ENCODE peak calls at places on chromosome 2, in ten cellular contexts. I is HCT116; N is right cardiac atrium; M is effector memory CD4-positive, alpha-beta T cell; B is adrenal gland; Y is CD8-positive, alpha-beta memory T cell; U is mammary epithelial cell; T is tibial artery; X is tibial nerve; K is heart left ventricle. F is an unnamed sample. For H3K27me3, the result is how much of the 10 kb centered on the place peaks cover.

GRCh38 chr2:14306268-14306950 is 326.1 kb upstream of the LRATD1 start:
- DNase-seq in B (no peak), K (no peak), M (no peak), N (no peak), I (no peak), X (no peak), T (no peak), U (no peak), Y (no peak), F (no peak)

GRCh38 chr2:204072443-204073324 is 136.1 kb downstream of the ICOS start:
- DNase-seq in X (no peak), N (no peak), U (peak), M (peak), K (no peak), B (peak), T (no peak), Y (peak), I (peak), F (no peak)

GRCh38 chr2:8072907-8073306 is 608.9 kb upstream of the ID2 start:
- DNase-seq in T (no peak), B (no peak), I (no peak), M (no peak), Y (no peak), X (no peak), U (no peak), N (no peak), K (no peak), F (no peak)

GRCh38 chr2:76978064-76978463 is 544.1 kb downstream of the LRRTM4 start:
- DNase-seq in T (no peak), Y (no peak), K (no peak), I (no peak), M (no peak), N (no peak), B (no peak), U (no peak), X (no peak), F (no peak)

GRCh38 chr2:29275186-29275585 is 160.0 kb downstream of the CLIP4 start:
- DNase-seq in X (no peak), M (no peak), U (no peak), I (no peak), T (peak), K (no peak), Y (no peak), B (no peak), N (no peak), F (no peak)

GRCh38 chr2:69482471-69482870 is 45.2 kb upstream of the NFU1 start:
- DNase-seq in I (no peak), X (no peak), U (no peak), T (no peak), N (no peak), B (no peak), Y (no peak), M (no peak), K (no peak), F (no peak)

GRCh38 chr2:153519260-153519875 is 40.8 kb upstream of the RPRM start:
- DNase-seq in M (peak), I (peak), K (no peak), B (peak), T (no peak), Y (peak), X (peak), U (peak), N (peak), F (peak)

GRCh38 chr2:64143154-64144056 is 815 bp downstream of the PELI1 start:
- DNase-seq in B (peak), M (peak), T (no peak), N (no peak), I (no peak), Y (peak), U (peak), K (peak), X (no peak), F (peak)

GRCh38 chr2:41905597-41906324 is 142.1 kb upstream of the PKDCC start:
- DNase-seq in I (no peak), N (no peak), M (no peak), Y (no peak), B (no peak), T (no peak), X (no peak), K (no peak), U (peak), F (no peak)

GRCh38 chr2:73063909-73064875 is 7.3 kb downstream of the SFXN5 start:
- DNase-seq in B (peak), Y (no peak), M (no peak), N (no peak), T (no peak), U (peak), X (no peak), K (no peak), I (peak), F (no peak)

GRCh38 chr2:14543284-14543683 is 89.2 kb upstream of the LRATD1 start:
- DNase-seq in X (no peak), N (no peak), M (no peak), Y (no peak), T (no peak), B (no peak), I (no peak), U (no peak), K (no peak), F (no peak)

GRCh38 chr2:240170354-240170735 is 29.9 kb upstream of the OTOS start:
- DNase-seq in U (no peak), T (peak), N (no peak), X (no peak), Y (no peak), K (no peak), B (no peak), I (no peak), M (no peak), F (no peak)

GRCh38 chr2:70946832-70947442 is 11.2 kb downstream of the ATP6V1B1 start:
- DNase-seq in X (peak), N (peak), T (peak), Y (peak), U (no peak), B (peak), I (peak), K (no peak), M (peak), F (no peak)

GRCh38 chr2:133919285-133919684 is 334.6 kb upstream of the MGAT5 start:
- DNase-seq in T (no peak), B (no peak), K (no peak), X (no peak), U (no peak), N (no peak), I (no peak), Y (no peak), M (no peak), F (no peak)

GRCh38 chr2:168254158-168254935 is 7.0 kb upstream of the STK39 start:
- DNase-seq in K (no peak), X (no peak), N (no peak), I (peak), U (peak), Y (no peak), B (no peak), T (no peak), M (no peak), F (no peak)

GRCh38 chr2:230738391-230738811 is 25.8 kb downstream of the CAB39 start:
- DNase-seq in B (no peak), Y (no peak), U (no peak), M (no peak), X (no peak), I (no peak), K (no peak), N (no peak), T (no peak), F (no peak)

GRCh38 chr2:230737791-230738226 is 25.2 kb downstream of the CAB39 start:
- DNase-seq in N (no peak), M (no peak), B (no peak), U (no peak), T (no peak), Y (no peak), I (no peak), X (no peak), K (no peak), F (no peak)

GRCh38 chr2:230735884-230736283 is 23.2 kb downstream of the CAB39 start:
- DNase-seq in K (no peak), N (no peak), Y (no peak), I (no peak), B (no peak), T (no peak), M (no peak), X (no peak), U (no peak), F (no peak)

GRCh38 chr2:230739961-230740360 is 27.3 kb downstream of the CAB39 start:
- DNase-seq in B (no peak), N (no peak), K (no peak), T (no peak), U (no peak), M (no peak), Y (no peak), X (no peak), I (no peak), F (no peak)

DNA sequence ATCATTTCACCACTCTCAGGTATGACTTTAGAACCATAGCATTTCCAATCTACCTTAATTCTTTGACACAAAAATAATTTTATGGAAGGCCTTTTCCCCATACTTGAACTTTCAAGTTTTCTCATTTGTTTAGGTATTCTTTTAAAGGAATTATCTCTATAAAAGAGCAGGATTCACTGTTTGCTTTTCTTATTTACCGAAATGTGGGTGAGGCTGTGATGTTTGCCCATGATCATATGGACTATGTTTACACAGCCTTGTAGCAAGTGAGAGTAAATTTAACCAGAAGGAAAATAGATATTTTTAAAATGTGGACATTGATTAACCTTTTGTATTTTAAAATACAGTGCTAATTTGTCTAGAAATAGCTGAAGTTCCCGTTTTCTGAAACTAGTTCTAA is 26.3 kb downstream of the CAB39 start:
- DNase-seq in X (no peak), K (no peak), N (no peak), T (no peak), Y (no peak), I (no peak), U (no peak), M (no peak), B (no peak), F (no peak)
- H3K27ac ChIP-seq in X (no peak), K (no peak), N (no peak), T (peak), Y (no peak), I (no peak), U (no peak), M (no peak), B (no peak), F (peak)

GRCh38 chr2:118859157-118859770 is 11.8 kb upstream of the EN1 start:
- DNase-seq in U (no peak), K (no peak), N (no peak), X (no peak), B (no peak), I (no peak), T (no peak), Y (no peak), M (no peak), F (no peak)

GRCh38 chr2:118856978-118857676 is 9.7 kb upstream of the EN1 start:
- DNase-seq in T (no peak), Y (no peak), I (no peak), X (no peak), N (no peak), U (no peak), K (no peak), M (no peak), B (no peak), F (no peak)

GRCh38 chr2:118860506-118860905 is 13.1 kb upstream of the EN1 start:
- DNase-seq in K (no peak), N (no peak), Y (no peak), X (no peak), I (no peak), U (no peak), T (no peak), M (no peak), B (no peak), F (no peak)

GRCh38 chr2:118857677-118858484 is 10.4 kb upstream of the EN1 start:
- DNase-seq in K (no peak), X (no peak), Y (no peak), U (no peak), M (no peak), B (no peak), N (no peak), I (no peak), T (no peak), F (no peak)

GRCh38 chr2:118858485-118859156 is 11.2 kb upstream of the EN1 start:
- DNase-seq in X (no peak), M (no peak), N (no peak), I (no peak), K (no peak), U (no peak), B (no peak), Y (no peak), T (no peak), F (no peak)
- H3K27me3 ChIP-seq in X (under half), M (half or more), N (under half), I (under half), K (half or more), U (half or more), B (half or more), Y (under half), T (under half), F (half or more)

GRCh38 chr2:104447831-104448434 is 406.0 kb upstream of the POU3F3 start:
- DNase-seq in U (no peak), X (no peak), B (no peak), T (no peak), N (no peak), Y (no peak), K (no peak), M (no peak), I (no peak), F (no peak)
- H3K27ac ChIP-seq in U (no peak), X (no peak), B (no peak), T (no peak), N (no peak), Y (no peak), K (no peak), M (no peak), I (no peak), F (no peak)

GRCh38 chr2:232626584-232626983 is 6.8 kb upstream of the EFHD1 start:
- DNase-seq in N (no peak), I (no peak), T (no peak), U (no peak), X (no peak), K (no peak), B (no peak), Y (no peak), M (no peak), F (no peak)

GRCh38 chr2:232632904-232633412 is 446 bp upstream of the EFHD1 start:
- DNase-seq in Y (no peak), K (peak), M (no peak), T (peak), N (peak), X (peak), U (no peak), B (peak), I (no peak), F (peak)

GRCh38 chr2:232632229-232632903 is 1.0 kb upstream of the EFHD1 start:
- DNase-seq in B (no peak), K (peak), T (no peak), Y (no peak), I (no peak), U (no peak), X (peak), M (no peak), N (no peak), F (peak)

GRCh38 chr2:232628466-232629200 is 4.8 kb upstream of the EFHD1 start:
- DNase-seq in N (peak), B (no peak), X (peak), M (no peak), K (peak), T (peak), I (no peak), U (no peak), Y (no peak), F (peak)

DNA sequence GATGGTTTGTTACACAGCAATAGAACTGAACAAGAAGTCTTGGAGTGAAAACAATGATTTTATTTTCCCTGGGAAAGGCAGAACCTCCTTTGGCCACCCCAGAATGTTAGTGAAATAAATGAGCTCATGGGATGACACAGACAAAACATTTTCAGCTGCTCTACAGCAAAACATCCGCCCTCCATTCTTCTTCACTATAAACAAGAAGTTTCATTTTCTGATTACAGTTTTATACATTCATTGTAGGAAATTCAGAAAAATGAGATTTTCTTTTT is 4.3 kb upstream of the EFHD1 start:
- DNase-seq in K (no peak), N (no peak), M (no peak), I (no peak), B (no peak), Y (no peak), T (no peak), X (no peak), U (no peak), F (no peak)
- H3K27me3 ChIP-seq in K (under half), N (under half), M (under half), I (under half), B (under half), Y (under half), T (under half), X (under half), U (under half), F (under half)

GRCh38 chr2:241202268-241202585 is 13.8 kb downstream of the ANO7 start:
- DNase-seq in N (peak), T (no peak), I (no peak), M (no peak), X (no peak), B (no peak), Y (no peak), U (no peak), K (no peak), F (no peak)

GRCh38 chr2:241204010-241204384 is 15.5 kb downstream of the ANO7 start:
- DNase-seq in X (no peak), K (no peak), M (no peak), I (no peak), N (peak), U (no peak), T (no peak), Y (no peak), B (no peak), F (no peak)

GRCh38 chr2:241201445-241202267 is 13.2 kb downstream of the ANO7 start:
- DNase-seq in T (no peak), M (no peak), Y (no peak), K (no peak), N (peak), X (no peak), I (no peak), B (no peak), U (no peak), F (no peak)

GRCh38 chr2:241203218-241204009 is 14.9 kb downstream of the ANO7 start:
- DNase-seq in B (no peak), T (no peak), N (peak), I (no peak), X (no peak), U (no peak), M (no peak), K (no peak), Y (no peak), F (no peak)

DNA sequence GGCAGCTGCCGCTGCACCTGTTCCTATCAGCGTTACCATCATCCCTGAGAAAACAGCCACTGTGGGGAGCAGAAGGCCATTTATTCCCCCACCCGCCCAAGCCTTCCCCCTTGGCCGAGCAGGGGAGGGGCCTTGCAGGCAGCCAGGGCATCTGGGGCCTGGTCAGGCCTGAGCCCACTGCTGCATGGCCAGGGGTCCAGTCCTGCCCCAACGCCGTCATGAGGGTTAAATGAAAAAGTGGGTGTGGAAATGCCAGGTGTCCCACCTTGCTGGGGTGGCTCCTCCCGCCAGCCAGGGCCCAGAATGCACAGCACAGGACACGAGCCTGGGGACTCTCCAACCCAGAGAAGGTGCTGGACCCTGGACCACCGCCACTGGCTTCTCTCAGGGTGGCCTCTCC is 14.2 kb downstream of the ANO7 start:
- DNase-seq in I (no peak), M (no peak), T (no peak), K (no peak), B (no peak), U (no peak), X (no peak), Y (no peak), N (peak), F (no peak)
- H3K27ac ChIP-seq in I (no peak), M (no peak), T (no peak), K (no peak), B (no peak), U (no peak), X (no peak), Y (no peak), N (no peak), F (no peak)

GRCh38 chr2:181461056-181461630 is 4.0 kb downstream of the ITGA4 start:
- DNase-seq in Y (no peak), B (no peak), X (no peak), K (no peak), N (no peak), U (no peak), I (no peak), T (no peak), M (no peak), F (no peak)
- H3K27me3 ChIP-seq in Y (under half), B (under half), X (under half), K (under half), N (under half), U (under half), I (under half), T (under half), M (under half), F (under half)

GRCh38 chr2:26724004-26724750 is 31.7 kb downstream of the KCNK3 start:
- DNase-seq in N (peak), B (peak), T (peak), X (no peak), I (peak), U (peak), K (peak), Y (no peak), M (no peak), F (peak)
- H3K27ac ChIP-seq in N (peak), B (peak), T (peak), X (peak), I (peak), U (no peak), K (peak), Y (peak), M (no peak), F (peak)

GRCh38 chr2:127675335-127676261 is at the start of gene LIMS2:
- DNase-seq in T (no peak), X (no peak), U (no peak), N (peak), B (peak), K (peak), M (no peak), Y (no peak), I (no peak), F (peak)
- H3K27me3 ChIP-seq in T (under half), X (under half), U (under half), N (under half), B (under half), K (under half), M (under half), Y (under half), I (under half), F (under half)

DNA sequence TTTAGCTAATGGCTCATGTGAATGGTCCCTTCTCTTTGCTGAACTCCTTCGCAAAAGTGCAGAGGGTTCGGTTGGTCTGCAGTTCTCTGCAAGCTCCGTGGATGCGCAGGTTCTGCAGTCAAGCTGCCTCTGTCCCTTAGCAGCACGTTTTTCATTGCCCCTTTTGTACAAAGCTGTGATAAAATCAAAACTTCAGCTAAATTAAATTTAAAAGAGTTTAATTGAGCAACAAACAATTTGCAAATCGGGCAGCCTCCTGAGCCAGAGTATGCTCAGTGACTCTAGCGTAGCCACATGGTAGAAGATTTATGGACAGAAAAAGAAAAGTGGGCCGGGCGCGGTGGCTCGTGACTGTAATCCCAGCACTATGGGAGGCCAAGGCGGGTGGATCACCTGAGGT is 18.8 kb downstream of the TSN start:
- DNase-seq in I (no peak), B (no peak), T (no peak), N (no peak), X (no peak), U (no peak), K (no peak), Y (no peak), M (no peak), F (no peak)
- H3K27ac ChIP-seq in I (no peak), B (no peak), T (no peak), N (no peak), X (no peak), U (no peak), K (no peak), Y (no peak), M (no peak), F (no peak)

F was measured in heart right ventricle.